ENCODE peak calls at places on chromosomes 4 and X, in four cellular contexts. K is progenitor cell of endocrine pancreas, R is coronary artery, U is H9. M is an unnamed sample.

GRCh38 chr4:31370866-31371465 is 650.8 kb downstream of the PCDH7 start:
- DNase-seq in K (no peak), R (no peak), U (no peak), M (no peak)

GRCh38 chr4:112518675-112519074 is 2.7 kb upstream of the NEUROG2 start:
- DNase-seq in K (no peak), R (no peak), U (no peak), M (no peak)

GRCh38 chr4:86664959-86665358 is 70.8 kb downstream of the PTPN13 start:
- DNase-seq in K (no peak), R (no peak), U (no peak), M (no peak)

GRCh38 chr4:47442980-47443379 is 20.5 kb downstream of the COMMD8 start:
- DNase-seq in K (no peak), R (no peak), U (no peak), M (no peak)

GRCh38 chr4:158819942-158820786 is 51.3 kb downstream of the FNIP2 start:
- DNase-seq in K (no peak), R (no peak), U (no peak), M (no peak)

GRCh38 chr4:24287096-24287495 is 297.3 kb downstream of the DHX15 start:
- DNase-seq in K (no peak), R (no peak), U (no peak), M (no peak)

GRCh38 chr4:183618681-183619080 is 40.3 kb downstream of the RWDD4 start:
- DNase-seq in K (no peak), R (no peak), U (no peak), M (no peak)

GRCh38 chr4:26171953-26172352 is 148.9 kb upstream of the RBPJ start:
- DNase-seq in K (no peak), R (no peak), U (no peak), M (no peak)

GRCh38 chr4:56871357-56871993 is 36.2 kb upstream of the REST start:
- DNase-seq in K (no peak), R (no peak), U (peak), M (no peak)

GRCh38 chrX:72282302-72282701 is 5.3 kb upstream of the RPS4X start:
- DNase-seq in K (no peak), R (no peak), U (no peak), M (peak)

GRCh38 chrX:111131572-111131971 is 35.6 kb downstream of the PAK3 start:
- DNase-seq in K (no peak), R (no peak), U (no peak), M (no peak)

GRCh38 chr4:80846210-80846609 is 184.3 kb upstream of the BMP3 start:
- DNase-seq in K (no peak), R (no peak), U (no peak), M (no peak)

GRCh38 chr4:66298596-66298995 is 628.3 kb upstream of the EPHA5 start:
- DNase-seq in K (no peak), R (no peak), U (no peak), M (no peak)

GRCh38 chr4:181569553-181569952 is 673.6 kb upstream of the TENM3 start:
- DNase-seq in K (no peak), R (no peak), U (no peak), M (no peak)

GRCh38 chr4:161642708-161643107 is 521.1 kb downstream of the FSTL5 start:
- DNase-seq in K (no peak), R (no peak), U (no peak), M (no peak)

GRCh38 chr4:61532324-61532723 is 332.2 kb downstream of the ADGRL3 start:
- DNase-seq in K (no peak), R (no peak), U (no peak), M (no peak)

GRCh38 chr4:5826437-5827107 is 66.3 kb downstream of the CRMP1 start:
- DNase-seq in K (no peak), R (no peak), U (no peak), M (no peak)

GRCh38 chrX:28229217-28229616 is 248.0 kb upstream of the DCAF8L1 start:
- DNase-seq in K (no peak), R (no peak), U (no peak), M (no peak)

GRCh38 chrX:120517936-120518335 is 42.8 kb downstream of the CUL4B start:
- DNase-seq in K (no peak), R (no peak), U (no peak), M (no peak)

GRCh38 chr4:154928640-154929257 is 147.7 kb downstream of the RBM46 start:
- DNase-seq in K (no peak), R (no peak), U (peak), M (no peak)

GRCh38 chr4:1451752-1452122 is 45.5 kb upstream of the NKX1-1 start:
- DNase-seq in K (no peak), R (no peak), U (no peak), M (no peak)

GRCh38 chrX:122582280-122582679 is 601.8 kb upstream of the GRIA3 start:
- DNase-seq in K (no peak), R (no peak), U (no peak), M (no peak)

GRCh38 chr4:171042989-171043524 is 770.1 kb upstream of the GALNTL6 start:
- DNase-seq in K (no peak), R (no peak), U (no peak), M (no peak)

GRCh38 chr4:24824720-24825119 is 29.3 kb downstream of the SOD3 start:
- DNase-seq in K (no peak), R (no peak), U (no peak), M (no peak)

GRCh38 chr4:123299212-123299651 is 97.4 kb upstream of the SPRY1 start:
- DNase-seq in K (no peak), R (no peak), U (no peak), M (no peak)

DNA sequence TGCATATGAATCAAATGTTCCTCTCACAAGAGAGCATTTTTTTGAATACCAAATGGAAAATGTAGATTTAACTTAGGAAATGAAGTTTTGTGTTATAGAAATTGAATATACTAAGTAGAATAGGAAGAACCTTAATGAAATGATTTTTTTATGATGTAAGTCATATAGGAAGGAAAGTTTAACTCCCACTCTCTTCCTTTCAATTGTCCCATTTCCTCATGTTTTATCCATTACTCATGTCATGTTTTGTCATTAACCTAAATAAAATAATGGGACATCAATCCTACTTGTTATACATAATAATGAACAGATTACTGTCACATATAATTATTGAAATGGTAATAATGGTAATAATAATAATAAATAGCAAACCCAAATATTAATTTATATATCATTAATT is 22.7 kb upstream of the SRD5A3 start:
- DNase-seq in K (no peak), R (no peak), U (no peak), M (no peak)
- TF ChIP-seq CTCF in K (no peak), R (no peak), U (no peak), M (no peak)

DNA sequence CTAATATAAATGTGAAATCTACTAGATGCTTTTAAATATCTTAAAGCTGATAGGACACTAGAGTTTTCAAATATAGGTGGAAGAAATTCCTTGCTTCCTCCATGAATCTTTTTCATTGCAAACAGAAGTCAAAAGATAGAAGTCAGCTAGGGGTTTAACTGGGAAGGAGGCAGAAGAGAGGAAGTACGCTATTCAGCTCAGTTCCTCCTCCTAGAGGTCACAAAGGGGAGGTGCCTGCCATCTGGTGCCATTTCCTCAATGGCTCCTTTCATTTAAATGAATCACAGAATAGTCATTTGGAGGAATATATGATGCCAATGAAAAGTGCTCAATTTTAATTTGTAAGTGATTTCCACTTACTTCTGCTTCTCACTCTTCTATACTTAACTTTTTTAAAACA is 8.5 kb downstream of the COL25A1 start:
- DNase-seq in K (no peak), R (no peak), U (peak), M (no peak)
- TF ChIP-seq CTCF in K (peak), R (peak), U (peak), M (no peak)

GRCh38 chrX:80229626-80230025 is 190.6 kb upstream of the TENT5D start:
- DNase-seq in K (no peak), R (no peak), U (no peak), M (no peak)

GRCh38 chrX:80223922-80224579 is 196.2 kb upstream of the TENT5D start:
- DNase-seq in K (no peak), R (no peak), U (no peak), M (no peak)
- TF ChIP-seq CTCF in K (no peak), R (no peak), U (peak), M (no peak)

GRCh38 chr4:77699731-77700210 is 94.2 kb downstream of the CXCL13 start:
- DNase-seq in K (no peak), R (no peak), U (peak), M (no peak)
- TF ChIP-seq CTCF in K (peak), R (no peak), U (peak), M (peak)

DNA sequence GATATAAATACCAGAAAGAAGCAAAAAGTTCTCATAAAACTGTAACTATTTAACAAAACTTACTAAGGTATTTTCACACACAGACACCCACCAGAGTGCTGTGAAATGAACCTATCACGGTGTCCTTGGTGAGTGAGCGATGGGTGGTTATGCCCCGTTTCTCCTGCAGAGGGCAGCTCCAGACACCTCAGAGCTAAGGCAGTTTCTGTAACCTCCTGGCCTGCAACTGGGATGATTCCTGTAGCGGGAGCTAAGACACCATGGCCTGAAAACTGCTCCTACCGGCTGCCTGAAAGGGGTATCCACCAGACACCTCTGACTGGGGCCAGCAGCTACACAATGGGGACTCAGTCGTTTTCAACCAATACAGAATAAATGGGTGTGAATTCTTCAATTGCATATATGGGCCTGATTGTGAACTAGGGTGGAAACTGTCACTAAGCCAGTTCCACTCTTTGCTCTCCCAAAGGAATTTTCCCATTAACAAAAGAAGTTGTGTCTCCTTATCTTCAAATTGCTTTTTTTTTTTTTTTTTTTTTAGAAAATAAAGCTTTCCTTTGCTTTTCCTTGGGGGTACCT is 2375.8 kb upstream of the TENM3 start:
- DNase-seq in K (peak), R (no peak), U (peak), M (no peak)
- TF ChIP-seq CTCF in K (peak), R (peak), U (peak), M (peak)

DNA sequence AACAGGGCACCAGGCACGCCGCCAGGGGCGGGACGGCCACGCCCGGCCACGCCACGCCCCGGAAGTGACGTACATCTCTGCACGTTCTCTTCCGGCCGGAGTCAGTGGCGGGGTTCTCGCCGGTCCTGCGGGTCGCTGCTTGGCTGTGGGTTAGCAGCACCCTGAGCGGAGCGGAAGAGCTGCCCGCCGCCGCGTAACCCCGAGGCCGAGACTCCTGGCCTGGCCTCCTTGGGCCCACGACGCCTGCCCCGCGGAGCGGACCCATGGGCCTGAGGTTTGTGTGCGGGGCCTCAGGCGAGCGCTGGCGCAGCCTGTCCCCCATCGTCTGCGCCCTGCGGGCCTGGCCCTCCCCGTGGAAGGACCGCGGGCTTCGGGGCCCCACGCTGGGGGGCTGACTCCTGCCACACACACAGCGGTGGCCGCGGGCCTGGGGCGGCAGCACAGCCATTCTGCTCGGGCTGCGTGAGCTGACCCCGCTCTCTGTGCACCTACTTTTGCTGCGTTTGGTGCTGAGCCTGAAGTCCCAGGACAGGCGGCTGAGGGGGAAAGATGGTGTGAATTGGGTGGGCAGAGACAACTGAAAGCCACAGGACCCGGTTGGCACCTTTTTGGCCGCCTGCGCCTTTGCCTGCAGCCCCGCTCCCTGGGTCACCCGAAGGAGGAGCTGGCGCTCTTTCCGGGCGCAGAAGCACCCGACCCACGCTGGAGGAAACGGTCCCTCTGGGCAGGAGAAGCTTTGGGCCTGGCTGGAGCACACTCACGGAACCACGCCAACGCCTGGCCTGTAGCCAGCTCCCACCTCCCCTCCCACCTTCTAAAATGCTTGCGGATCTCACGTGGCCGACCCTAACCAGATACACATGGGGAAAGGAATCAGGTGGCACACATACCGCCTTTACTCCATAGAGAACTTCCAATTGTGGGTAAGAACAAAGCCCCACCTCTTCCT is 28.1 kb downstream of the NOP14 start:
- DNase-seq in K (peak), R (peak), U (peak), M (peak)
- TF ChIP-seq CTCF in K (no peak), R (no peak), U (no peak), M (no peak)

DNA sequence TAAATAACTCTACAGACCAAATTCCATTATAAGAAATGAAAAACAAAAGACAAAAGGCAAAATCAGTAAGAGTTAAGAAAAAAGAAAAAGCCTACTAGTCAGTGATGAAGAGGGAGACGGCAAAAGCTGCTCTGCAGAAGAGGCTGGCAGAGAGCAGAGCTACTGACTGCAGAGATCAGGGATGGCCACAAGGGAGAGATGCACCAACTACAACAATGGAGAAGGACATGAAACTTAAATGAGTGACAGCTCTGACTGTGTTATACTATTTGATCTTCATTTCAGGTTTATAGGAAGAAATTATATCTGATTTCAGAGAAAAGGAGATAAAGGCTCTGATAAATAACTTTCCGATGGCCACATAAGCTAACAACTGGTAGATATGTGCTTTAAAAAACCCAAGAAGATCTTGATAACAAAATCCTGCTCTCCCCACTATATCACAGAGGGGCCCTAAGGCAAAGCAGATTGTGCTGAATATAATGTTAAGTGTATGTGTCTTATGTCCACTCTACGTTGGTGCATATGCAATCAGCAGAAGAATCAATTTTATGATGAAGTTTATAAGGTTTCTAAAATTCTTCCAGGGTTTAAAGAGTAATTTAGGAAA is 58.4 kb upstream of the COX18 start:
- DNase-seq in K (no peak), R (no peak), U (no peak), M (no peak)
- TF ChIP-seq CTCF in K (peak), R (no peak), U (peak), M (peak)

GRCh38 chrX:56803849-56804681 is 75.0 kb downstream of the NBDY start:
- DNase-seq in K (no peak), R (peak), U (no peak), M (no peak)
- TF ChIP-seq CTCF in K (no peak), R (peak), U (no peak), M (no peak)

GRCh38 chr4:87839309-87839946 is 6.7 kb downstream of the MEPE start:
- DNase-seq in K (no peak), R (no peak), U (no peak), M (no peak)

GRCh38 chr4:87835732-87836131 is 3.0 kb downstream of the MEPE start:
- DNase-seq in K (no peak), R (no peak), U (no peak), M (no peak)

GRCh38 chr4:87840149-87840548 is 7.4 kb downstream of the MEPE start:
- DNase-seq in K (no peak), R (no peak), U (no peak), M (no peak)

GRCh38 chr4:87835192-87835591 is 2.4 kb downstream of the MEPE start:
- DNase-seq in K (no peak), R (no peak), U (no peak), M (no peak)

GRCh38 chr4:87838207-87838606 is 5.4 kb downstream of the MEPE start:
- DNase-seq in K (no peak), R (no peak), U (no peak), M (no peak)
- TF ChIP-seq CTCF in K (peak), R (no peak), U (peak), M (peak)

DNA sequence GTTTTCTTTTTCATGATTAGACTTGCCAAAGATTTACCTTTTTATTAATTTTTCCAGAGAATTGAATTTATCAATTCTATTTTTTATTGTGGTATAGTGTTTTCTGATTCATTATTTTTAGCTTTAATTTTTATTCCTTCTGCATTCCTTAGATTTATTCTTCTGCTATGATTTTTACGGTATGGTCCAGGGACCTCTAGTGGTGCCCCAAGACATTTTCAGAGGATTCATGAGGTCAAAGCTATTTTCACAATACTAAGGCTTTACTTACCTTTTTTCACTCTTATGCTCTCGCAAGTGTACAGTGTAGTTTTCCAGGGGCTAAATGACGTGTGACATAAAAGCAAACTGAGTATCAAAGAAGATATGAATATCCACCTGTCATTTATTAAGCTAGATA is 8.0 kb downstream of the RADX start:
- DNase-seq in K (no peak), R (no peak), U (no peak), M (no peak)
- TF ChIP-seq CTCF in K (peak), R (no peak), U (peak), M (peak)